ENCODE peak calls at places on chromosome 13, in five cellular contexts. V is kidney, U is neural progenitor cell, I is prostate gland, L is transverse colon. K is an unnamed sample.

GRCh38 chr13:104460553-104460952 is 1394.3 kb upstream of the SLC10A2 start:
- DNase-seq in V (no peak), U (no peak), I (no peak), L (no peak), K (no peak)

GRCh38 chr13:43784491-43784890 is 2.3 kb downstream of the ENOX1 start:
- DNase-seq in V (no peak), U (no peak), I (no peak), L (no peak), K (no peak)

GRCh38 chr13:98821372-98822237 is 69.1 kb upstream of the SLC15A1 start:
- DNase-seq in V (no peak), U (no peak), I (no peak), L (no peak), K (no peak)

GRCh38 chr13:19172647-19173030 is 9.0 kb downstream of the TUBA3C start:
- DNase-seq in V (peak; percentile 40), U (no peak), I (no peak), L (no peak), K (no peak)

GRCh38 chr13:97122381-97122996 is 99.6 kb upstream of the MBNL2 start:
- DNase-seq in V (no peak), U (no peak), I (no peak), L (no peak), K (no peak)

GRCh38 chr13:108176685-108177274 is 38.6 kb downstream of the LIG4 start:
- DNase-seq in V (no peak), U (peak; percentile 33), I (no peak), L (peak; percentile 37), K (no peak)

GRCh38 chr13:114222461-114222968 is 12.2 kb upstream of the CDC16 start:
- DNase-seq in V (no peak), U (no peak), I (no peak), L (peak; percentile 30), K (no peak)

GRCh38 chr13:87376081-87376480 is 295.1 kb upstream of the SLITRK5 start:
- DNase-seq in V (no peak), U (no peak), I (no peak), L (no peak), K (no peak)

GRCh38 chr13:29819157-29819556 is 31.3 kb downstream of the UBL3 start:
- DNase-seq in V (no peak), U (no peak), I (no peak), L (no peak), K (no peak)

GRCh38 chr13:80121038-80121437 is 219.9 kb downstream of the SPRY2 start:
- DNase-seq in V (no peak), U (no peak), I (no peak), L (no peak), K (no peak)

GRCh38 chr13:66896933-66897332 is 333.2 kb downstream of the PCDH9 start:
- DNase-seq in V (no peak), U (no peak), I (no peak), L (no peak), K (no peak)

GRCh38 chr13:85362980-85363379 is 436.2 kb downstream of the SLITRK6 start:
- DNase-seq in V (peak; percentile 53), U (no peak), I (no peak), L (no peak), K (no peak)

DNA sequence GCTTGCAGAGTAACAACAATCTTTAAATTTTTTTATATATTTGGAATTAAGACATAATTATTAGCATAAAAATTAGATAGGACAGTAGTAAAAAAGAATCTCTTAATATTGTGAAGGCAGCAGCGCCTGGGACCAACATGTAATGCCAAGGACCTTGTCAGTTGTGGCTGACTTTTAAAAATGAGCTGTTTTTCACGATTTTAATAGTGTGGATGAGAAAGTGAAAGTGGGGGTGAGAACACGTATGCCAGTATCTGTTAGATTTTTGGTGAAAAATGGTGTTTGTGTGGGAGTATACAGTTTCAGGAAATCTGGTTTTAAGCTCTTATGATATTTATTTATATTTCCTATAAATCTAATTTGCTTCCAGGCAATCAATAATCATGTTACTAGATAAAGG is 125.2 kb downstream of the LMO7 start:
- DNase-seq in V (no peak), U (no peak), I (no peak), L (no peak), K (no peak)
- H3K27ac ChIP-seq in V (no peak overlapping the region), U (no peak overlapping the region), I (peak overlapping the region; percentile 77), L (peak overlapping the region; percentile 90), K (peak overlapping the region; percentile 82)

GRCh38 chr13:46628622-46629365 is 75.8 kb downstream of the LRCH1 start:
- DNase-seq in V (no peak), U (no peak), I (no peak), L (no peak), K (no peak)

GRCh38 chr13:46624821-46625220 is 71.9 kb downstream of the LRCH1 start:
- DNase-seq in V (no peak), U (no peak), I (no peak), L (no peak), K (no peak)

GRCh38 chr13:46624353-46624752 is 71.4 kb downstream of the LRCH1 start:
- DNase-seq in V (no peak), U (no peak), I (no peak), L (no peak), K (no peak)

GRCh38 chr13:46629811-46630413 is 76.9 kb downstream of the LRCH1 start:
- DNase-seq in V (no peak), U (no peak), I (no peak), L (no peak), K (no peak)

DNA sequence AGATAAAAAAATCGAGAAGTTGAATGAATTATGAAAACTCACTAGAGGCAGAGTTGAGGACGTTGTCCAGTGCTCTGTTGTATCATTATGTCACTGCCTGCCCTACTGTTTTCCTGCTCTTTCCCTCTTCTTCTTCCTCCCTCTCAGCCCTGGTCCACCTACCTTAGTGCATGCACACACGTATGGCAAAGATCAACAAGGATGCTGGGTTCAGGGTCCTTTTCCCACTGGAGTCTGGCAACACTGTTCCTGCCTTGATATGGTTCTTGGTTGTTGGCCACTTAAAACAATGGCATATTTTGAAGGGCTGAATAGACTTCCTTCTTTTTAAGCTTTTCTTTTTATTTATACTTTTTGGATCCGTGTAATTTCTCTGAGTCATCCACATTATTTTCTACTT is 74.5 kb downstream of the LRCH1 start:
- DNase-seq in V (no peak), U (no peak), I (no peak), L (no peak), K (no peak)
- H3K4me1 ChIP-seq in V (peaks cover 26% of the 10 kb centered on the region), U (peaks cover 34% of the 10 kb centered on the region), I (peaks cover 7% of the 10 kb centered on the region), L (peaks cover 51% of the 10 kb centered on the region), K (peaks cover 11% of the 10 kb centered on the region)

GRCh38 chr13:110528371-110528770 is 33.2 kb downstream of the RAB20 start:
- DNase-seq in V (no peak), U (no peak), I (no peak), L (no peak), K (no peak)
- H3K27ac ChIP-seq in V (peak overlapping the region; percentile 84), U (no peak overlapping the region), I (no peak overlapping the region), L (peak overlapping the region; percentile 77), K (peak overlapping the region; percentile 52)

DNA sequence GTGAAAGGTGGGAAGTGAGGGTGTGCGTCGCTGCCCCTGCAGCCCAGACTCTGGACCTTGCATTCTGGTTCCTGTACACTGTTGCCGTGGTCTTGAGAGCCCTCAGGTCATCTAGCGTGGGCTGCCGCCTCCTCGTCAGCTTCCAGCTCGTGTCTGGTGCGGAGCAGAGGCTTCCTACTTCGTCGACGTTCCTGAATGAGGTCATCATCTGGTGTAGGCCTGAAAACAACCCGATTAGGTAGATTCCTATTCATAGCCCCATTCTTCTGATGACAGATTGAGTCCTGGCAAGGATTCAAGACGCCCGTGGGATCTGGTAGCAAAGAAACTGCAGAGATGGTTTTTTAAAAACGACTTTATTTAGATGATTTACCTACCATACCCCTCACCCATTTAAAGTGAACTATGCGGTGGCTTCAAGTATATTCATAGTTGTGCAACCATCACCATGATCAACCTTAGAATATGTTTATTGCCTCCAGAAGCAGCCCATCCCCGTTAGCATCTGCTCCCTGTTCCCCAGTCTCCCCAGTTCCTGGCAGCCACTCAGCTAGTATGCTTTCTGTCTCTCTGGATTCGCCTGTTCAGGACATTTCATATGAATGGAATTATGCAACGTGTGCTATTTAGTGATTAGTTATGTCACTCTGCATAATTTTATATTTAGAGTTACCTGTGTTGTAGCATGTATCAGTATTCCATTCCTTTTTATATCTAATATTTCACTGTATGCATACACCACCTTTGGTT is 13.8 kb downstream of the NAXD start:
- DNase-seq in V (no peak), U (no peak), I (no peak), L (no peak), K (no peak)
- H3K4me1 ChIP-seq in V (peaks cover 12% of the 10 kb centered on the region), U (peaks cover 10% of the 10 kb centered on the region), I (peaks cover 11% of the 10 kb centered on the region), L (peaks cover 50% of the 10 kb centered on the region), K (no peaks in the 10 kb centered on the region)